ENCODE peak calls at places on chromosome 11, in five cellular contexts. M, A, I, D and G are unnamed samples. For H3K4me1, the result is how much of the 10 kb centered on the place peaks cover.

GRCh38 chr11:20415432-20415831 is 27.9 kb downstream of the PRMT3 start:
- DNase-seq in A (no peak), D (no peak), M (no peak), I (no peak), G (no peak)

GRCh38 chr11:46543564-46543963 is 50.3 kb downstream of the AMBRA1 start:
- DNase-seq in I (no peak), D (no peak), A (no peak), M (no peak), G (no peak)

GRCh38 chr11:75554258-75555022 is 7.6 kb upstream of the SERPINH1 start:
- DNase-seq in M (no peak), D (peak), I (peak), A (peak), G (no peak)

GRCh38 chr11:74749127-74749964 is 697 bp downstream of the RNF169 start:
- DNase-seq in M (peak), A (peak), I (no peak), D (peak), G (peak)

GRCh38 chr11:128316541-128317206 is 270.7 kb downstream of the ETS1 start:
- DNase-seq in M (no peak), D (no peak), I (no peak), A (no peak), G (no peak)

GRCh38 chr11:3986301-3986700 is 108.3 kb upstream of the RRM1 start:
- DNase-seq in I (no peak), M (no peak), D (no peak), A (no peak), G (no peak)

GRCh38 chr11:26102325-26102724 is 229.6 kb upstream of the ANO3 start:
- DNase-seq in A (no peak), D (no peak), M (no peak), I (no peak), G (no peak)

GRCh38 chr11:27934830-27935145 is 173.2 kb downstream of the KIF18A start:
- DNase-seq in A (peak), D (no peak), I (no peak), M (peak), G (no peak)

GRCh38 chr11:110035339-110035738 is 57.9 kb upstream of the ZC3H12C start:
- DNase-seq in M (no peak), I (no peak), A (no peak), D (no peak), G (no peak)

DNA sequence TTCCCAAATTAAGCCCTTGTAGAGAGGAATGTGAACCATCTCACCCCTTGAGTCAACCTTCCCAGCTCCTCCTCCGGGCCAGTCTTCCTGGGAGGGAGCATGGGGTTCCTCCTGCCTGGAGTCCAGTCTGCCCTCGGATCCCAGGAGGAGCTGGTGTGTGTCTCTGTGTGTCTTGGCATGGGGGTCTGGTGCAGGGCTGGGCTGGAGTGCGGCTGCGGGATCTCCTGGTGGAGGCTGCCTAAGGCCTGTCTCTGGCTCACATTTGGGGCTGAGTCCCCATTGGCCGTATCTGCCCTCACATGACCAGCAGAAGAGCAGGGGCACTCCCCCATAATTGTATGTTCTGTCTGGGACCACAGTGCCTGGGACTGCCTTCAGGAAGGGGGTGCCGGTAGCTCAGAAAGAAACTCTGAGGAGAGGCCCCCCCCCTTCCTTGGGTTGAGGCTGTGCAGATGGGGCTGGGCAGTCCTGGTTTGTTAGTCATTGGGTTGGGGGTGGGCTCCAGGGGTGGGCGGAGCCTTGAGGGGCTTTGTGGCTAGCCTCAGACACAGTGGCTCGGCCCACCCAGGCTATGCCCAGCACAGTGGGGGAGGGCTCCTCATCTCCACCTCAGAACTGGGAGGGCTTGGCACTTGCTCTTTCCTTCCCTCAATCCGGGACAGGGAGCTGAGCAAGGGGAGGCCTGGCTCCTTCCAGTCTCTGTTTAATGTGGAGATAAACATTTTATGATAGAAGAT is 2.9 kb downstream of the C1QTNF5 start:
- DNase-seq in D (no peak), I (no peak), A (peak), M (no peak), G (peak)
- TF ChIP-seq POLR2A in D (no peak), I (no peak), A (peak), M (no peak), G (no peak)

GRCh38 chr11:130428271-130428670 is at the start of gene ADAMTS8:
- DNase-seq in D (peak), M (no peak), I (no peak), A (no peak), G (no peak)

GRCh38 chr11:130428692-130429681 is 578 bp upstream of the ADAMTS8 start:
- DNase-seq in M (no peak), D (no peak), I (no peak), A (no peak), G (no peak)

GRCh38 chr11:130427049-130427388 is 1.4 kb downstream of the ADAMTS8 start:
- DNase-seq in I (no peak), M (no peak), D (no peak), A (no peak), G (no peak)

GRCh38 chr11:130426223-130427048 is 2.0 kb downstream of the ADAMTS8 start:
- DNase-seq in M (no peak), I (no peak), D (no peak), A (no peak), G (no peak)

DNA sequence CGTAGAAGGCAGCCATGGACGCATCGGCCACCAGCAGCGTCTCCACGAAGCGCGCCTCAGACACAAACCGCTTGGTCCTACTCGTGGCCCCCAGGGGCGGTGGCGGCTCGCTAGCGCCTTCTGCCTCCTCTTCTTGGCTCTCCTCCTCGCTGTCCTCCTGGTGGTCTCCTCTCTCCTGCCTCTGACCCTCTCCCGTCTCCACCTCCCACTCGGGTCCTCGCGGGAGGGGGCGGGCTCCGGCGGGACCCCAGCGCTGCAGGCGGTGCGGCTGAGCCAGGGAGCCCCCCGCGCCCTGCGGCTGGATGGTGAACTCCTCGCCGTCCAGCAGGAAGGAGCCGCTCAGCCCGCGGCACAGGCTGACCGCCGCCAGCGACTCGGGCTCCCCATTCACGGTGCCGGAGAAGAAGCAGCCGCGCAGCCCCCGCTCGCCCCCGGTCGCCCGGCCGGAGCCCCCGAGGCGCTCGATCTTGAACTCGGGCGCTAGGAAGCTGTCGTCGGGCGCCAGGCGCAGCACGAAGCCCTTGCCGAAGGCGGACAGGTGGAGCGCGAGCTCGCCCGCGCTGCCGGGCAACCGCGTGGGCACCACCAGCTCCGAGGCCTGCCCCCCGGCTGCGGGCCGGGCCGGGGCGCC is 713 bp downstream of the ADAMTS8 start:
- DNase-seq in M (no peak), D (no peak), I (no peak), A (no peak), G (no peak)
- TF ChIP-seq CTCF in M (no peak), D (peak), I (no peak), A (peak), G (no peak)

GRCh38 chr11:44563716-44564115 is 1.7 kb upstream of the CD82 start:
- DNase-seq in I (no peak), D (no peak), M (no peak), A (no peak), G (no peak)
- H3K4me1 ChIP-seq in I (half or more), D (under half), M (under half), A (under half), G (half or more)

DNA sequence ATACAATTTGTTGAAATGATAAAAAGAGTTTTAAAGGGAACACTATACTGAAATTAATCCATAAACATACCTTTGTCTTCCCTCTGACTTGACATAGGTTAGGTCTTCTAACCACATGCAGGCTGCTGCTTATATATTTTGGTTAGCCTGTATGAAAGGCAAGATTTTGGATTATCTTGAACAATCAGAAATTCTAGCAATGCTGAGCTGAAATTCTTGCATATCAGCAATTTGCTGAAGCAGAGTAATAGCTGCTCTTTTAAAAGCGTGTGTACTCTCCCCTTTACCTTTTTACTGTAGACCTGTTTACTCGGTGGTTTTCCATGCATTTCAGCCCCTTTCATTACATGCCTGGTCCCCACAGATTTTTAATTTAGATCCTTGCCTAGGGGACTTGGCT is 34.0 kb downstream of the CWC15 start:
- DNase-seq in I (no peak), M (no peak), A (no peak), D (no peak), G (no peak)
- TF ChIP-seq POLR2A in I (no peak), M (no peak), A (no peak), D (no peak), G (no peak)

GRCh38 chr11:76805206-76805913 is 22.2 kb downstream of the TSKU start:
- DNase-seq in I (peak), M (peak), A (no peak), D (peak), G (peak)
- TF ChIP-seq CTCF in I (no peak), M (no peak), A (no peak), D (no peak), G (no peak)

GRCh38 chr11:35812850-35813249 is 131.0 kb upstream of the LDLRAD3 start:
- DNase-seq in M (no peak), I (no peak), D (peak), A (no peak), G (no peak)
- H3K4me1 ChIP-seq in M (under half), I (under half), D (under half), A (under half), G (under half)

GRCh38 chr11:122578168-122578825 is 77.2 kb upstream of the UBASH3B start:
- DNase-seq in D (no peak), A (no peak), M (peak), I (no peak), G (no peak)
- TF ChIP-seq POLR2A in D (no peak), A (no peak), M (no peak), I (no peak), G (no peak)

DNA sequence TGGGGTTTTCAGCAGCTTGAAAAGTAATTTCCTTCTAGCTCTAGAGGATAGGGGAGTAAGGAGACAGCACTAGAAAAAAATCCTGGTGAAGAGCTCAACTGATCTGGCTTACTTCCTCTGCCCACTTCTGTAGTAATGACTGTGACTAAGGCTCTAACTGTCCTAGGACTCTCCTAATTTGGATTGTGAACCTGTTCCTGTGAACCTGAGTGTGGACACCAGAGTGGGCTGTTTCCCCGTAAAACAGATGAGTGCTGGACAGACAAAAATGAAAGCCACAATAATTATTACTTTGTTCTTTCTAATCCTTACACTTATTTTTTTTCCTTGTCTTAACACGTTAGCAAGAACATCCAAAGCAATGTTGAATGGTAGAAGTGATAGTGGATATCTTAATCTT is 154.1 kb downstream of the AASDHPPT start:
- DNase-seq in A (no peak), D (no peak), I (no peak), M (no peak), G (no peak)
- TF ChIP-seq CTCF in A (no peak), D (no peak), I (no peak), M (no peak), G (no peak)

DNA sequence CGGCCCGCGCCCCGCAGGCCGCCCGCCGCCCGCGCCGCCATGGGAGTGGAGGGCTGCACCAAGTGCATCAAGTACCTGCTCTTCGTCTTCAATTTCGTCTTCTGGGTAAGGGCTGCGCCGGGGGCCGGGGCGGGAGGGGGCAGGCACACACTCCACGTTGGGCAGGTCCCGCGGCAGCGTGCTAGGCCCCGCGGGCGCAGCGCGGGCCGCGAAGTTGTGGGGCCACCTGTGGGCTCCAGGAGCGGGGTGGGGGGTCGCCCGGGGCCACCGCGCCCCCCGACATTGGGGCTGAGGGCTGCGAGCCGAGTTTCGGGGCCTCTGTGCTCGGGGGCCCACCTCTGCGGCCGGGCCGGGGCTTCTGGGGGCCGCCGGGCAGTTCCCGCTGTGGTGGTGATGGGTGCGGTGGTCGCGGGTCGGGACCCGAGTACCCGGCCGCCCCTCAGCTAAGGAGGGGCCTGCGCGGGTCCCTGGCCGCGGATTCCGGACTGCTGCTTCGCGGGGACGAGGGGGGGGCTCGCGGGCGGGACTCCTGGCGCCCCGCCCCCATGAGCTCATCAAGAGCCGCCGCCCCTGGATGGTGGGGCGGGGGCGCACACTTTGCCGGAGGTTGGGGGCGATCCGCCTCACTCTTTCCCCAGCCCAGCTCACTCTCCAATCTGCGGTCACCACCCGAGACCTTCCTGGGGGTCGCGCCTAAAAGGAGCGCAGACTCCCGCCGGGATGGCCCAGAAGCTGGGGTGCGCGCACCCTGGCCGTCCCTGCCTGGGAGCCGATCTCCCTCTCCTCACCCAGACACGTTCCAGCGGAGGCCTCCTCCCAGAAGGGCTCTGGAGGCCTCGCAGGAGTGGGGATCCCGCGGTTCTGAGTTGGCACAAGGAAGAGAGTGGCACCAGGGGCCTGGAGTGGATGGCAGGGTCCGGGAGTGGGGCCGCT is 667 bp downstream of the CD81 start:
- DNase-seq in A (peak), M (peak), I (no peak), D (peak), G (peak)
- H3K4me1 ChIP-seq in A (under half), M (under half), I (half or more), D (under half), G (half or more)

GRCh38 chr11:14892036-14892556 is at the start of gene CYP2R1:
- DNase-seq in I (peak), D (peak), A (peak), M (peak), G (peak)
- TF ChIP-seq POLR2A in I (peak), D (no peak), A (no peak), M (peak), G (peak)